ENCODE peak calls at places on chromosomes 5 and 9, in four cellular contexts. C is CD8-positive, alpha-beta memory T cell; W is GM23248; P is SJSA1. F is an unnamed sample. For H3K36me3, the result is how much of the 10 kb centered on the place peaks cover.

GRCh38 chr9:108162664-108163063 is 673.1 kb upstream of the KLF4 start:
- DNase-seq in W (peak), P (peak), C (no peak), F (no peak)

GRCh38 chr5:139164020-139164419 is 34.1 kb downstream of the SIL1 start:
- DNase-seq in C (no peak), W (peak), P (no peak), F (no peak)

GRCh38 chr9:6640268-6641072 is 5.1 kb downstream of the GLDC start:
- DNase-seq in W (no peak), P (no peak), C (no peak), F (peak)

GRCh38 chr5:72280655-72281069 is 39.4 kb downstream of the MRPS27 start:
- DNase-seq in C (no peak), P (peak), W (peak), F (peak)

GRCh38 chr5:150112211-150113046 is 26.1 kb upstream of the CSF1R start:
- DNase-seq in W (peak), C (no peak), P (peak), F (peak)

GRCh38 chr5:69046375-69046957 is 47.3 kb upstream of the SLC30A5 start:
- DNase-seq in C (no peak), P (no peak), W (peak), F (no peak)

GRCh38 chr9:91920846-91921350 is 29.1 kb downstream of the ROR2 start:
- DNase-seq in C (no peak), W (no peak), P (no peak), F (no peak)

GRCh38 chr5:160152287-160152686 is 33.0 kb upstream of the PWWP2A start:
- DNase-seq in P (no peak), C (no peak), W (no peak), F (no peak)

GRCh38 chr5:65190328-65191053 is 291.2 kb downstream of the ADAMTS6 start:
- DNase-seq in W (peak), P (peak), C (no peak), F (no peak)

GRCh38 chr9:125541840-125542243 is 165.2 kb downstream of the MAPKAP1 start:
- DNase-seq in C (no peak), W (no peak), P (no peak), F (no peak)

GRCh38 chr9:124869466-124869985 is 7.6 kb downstream of the ARPC5L start:
- DNase-seq in C (peak), W (peak), P (peak), F (peak)

GRCh38 chr5:101678494-101679193 is 617.4 kb downstream of the SLCO4C1 start:
- DNase-seq in W (peak), P (peak), C (peak), F (peak)

GRCh38 chr9:124960409-124960752 is 19.5 kb upstream of the GOLGA1 start:
- DNase-seq in C (no peak), W (peak), P (no peak), F (no peak)

GRCh38 chr5:97162045-97162444 is 19.6 kb upstream of the LIX1 start:
- DNase-seq in C (peak), W (peak), P (peak), F (peak)

GRCh38 chr5:88882321-88883038 is 504 bp downstream of the MEF2C start:
- DNase-seq in P (no peak), W (peak), C (no peak), F (peak)

GRCh38 chr5:31664566-31664965 is 25.6 kb downstream of the PDZD2 start:
- DNase-seq in W (no peak), C (no peak), P (no peak), F (no peak)

GRCh38 chr9:16100596-16101091 is 547.8 kb downstream of the CCDC171 start:
- DNase-seq in W (no peak), C (no peak), P (no peak), F (peak)

GRCh38 chr9:1972672-1973071 is 42.5 kb upstream of the SMARCA2 start:
- DNase-seq in W (no peak), C (no peak), P (no peak), F (no peak)

GRCh38 chr9:134945509-134946275 is 28.0 kb upstream of the FCN1 start:
- DNase-seq in W (no peak), P (no peak), C (no peak), F (no peak)

GRCh38 chr5:178672635-178673034 is 45.8 kb upstream of the CLK4 start:
- DNase-seq in C (no peak), W (no peak), P (no peak), F (no peak)

GRCh38 chr5:62720036-62720441 is 141.4 kb downstream of the LRRC70 start:
- DNase-seq in C (no peak), P (no peak), W (peak), F (peak)

GRCh38 chr5:103505581-103506305 is 56.8 kb downstream of the NUDT12 start:
- DNase-seq in W (peak), C (no peak), P (no peak), F (no peak)

GRCh38 chr9:34984049-34984448 is 5.5 kb upstream of the DNAJB5 start:
- DNase-seq in C (no peak), P (no peak), W (peak), F (peak)

GRCh38 chr5:116573279-116573616 is 1.4 kb downstream of the SEMA6A start:
- DNase-seq in P (peak), W (peak), C (no peak), F (peak)

GRCh38 chr9:137312852-137313325 is 10.8 kb upstream of the NRARP start:
- DNase-seq in W (no peak), C (no peak), P (no peak), F (no peak)

GRCh38 chr9:93557366-93558137 is 18.8 kb upstream of the PHF2 start:
- DNase-seq in W (no peak), C (no peak), P (no peak), F (no peak)

GRCh38 chr5:130974284-130974683 is 190.8 kb downstream of the HINT1 start:
- DNase-seq in C (no peak), P (no peak), W (no peak), F (no peak)

GRCh38 chr5:170338933-170339779 is 41.6 kb upstream of the LCP2 start:
- DNase-seq in C (peak), W (no peak), P (no peak), F (no peak)

GRCh38 chr5:167348286-167348926 is 943.0 kb upstream of the WWC1 start:
- DNase-seq in C (no peak), W (no peak), P (no peak), F (no peak)

GRCh38 chr5:166699616-166700015 is 1591.8 kb upstream of the WWC1 start:
- DNase-seq in W (no peak), C (no peak), P (no peak), F (no peak)

GRCh38 chr5:83473344-83474169 is 2.0 kb downstream of the VCAN start:
- DNase-seq in C (no peak), W (peak), P (peak), F (peak)

GRCh38 chr5:83475540-83476469 is 4.3 kb downstream of the VCAN start:
- DNase-seq in C (no peak), W (peak), P (peak), F (peak)

GRCh38 chr5:83474986-83475385 is 3.4 kb downstream of the VCAN start:
- DNase-seq in C (no peak), W (no peak), P (peak), F (peak)

GRCh38 chr5:83474170-83474796 is 2.7 kb downstream of the VCAN start:
- DNase-seq in W (peak), P (peak), C (no peak), F (peak)

DNA sequence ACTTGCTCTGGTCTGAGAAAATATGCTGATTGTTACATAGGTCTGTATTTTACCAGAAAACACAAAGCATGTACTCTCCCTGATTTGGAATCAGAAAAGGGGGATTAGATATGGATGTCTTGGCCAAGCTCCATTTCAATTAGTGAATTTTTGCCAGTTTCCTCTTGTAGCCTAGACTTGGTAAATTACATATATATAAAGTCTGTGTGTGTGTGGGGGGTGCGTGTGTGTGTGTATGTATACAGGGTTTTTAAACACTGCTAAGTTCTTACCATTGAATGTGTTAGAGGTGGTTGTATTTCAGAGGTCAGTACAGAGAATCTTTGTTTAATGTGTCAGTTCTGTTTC is 4.9 kb downstream of the VCAN start:
- DNase-seq in W (no peak), P (no peak), C (no peak), F (peak)
- H3K4me3 ChIP-seq in W (peak), P (no peak), C (no peak), F (no peak)

GRCh38 chr5:56116599-56117131 is 116.5 kb downstream of the ANKRD55 start:
- DNase-seq in C (no peak), P (no peak), W (no peak), F (no peak)

GRCh38 chr5:56115589-56115988 is 117.5 kb downstream of the ANKRD55 start:
- DNase-seq in W (no peak), C (no peak), P (no peak), F (no peak)

GRCh38 chr5:56111404-56111781 is 116.6 kb upstream of the IL6ST start:
- DNase-seq in P (no peak), C (no peak), W (no peak), F (no peak)

GRCh38 chr5:56110646-56111403 is 116.1 kb upstream of the IL6ST start:
- DNase-seq in W (peak), C (no peak), P (peak), F (no peak)

DNA sequence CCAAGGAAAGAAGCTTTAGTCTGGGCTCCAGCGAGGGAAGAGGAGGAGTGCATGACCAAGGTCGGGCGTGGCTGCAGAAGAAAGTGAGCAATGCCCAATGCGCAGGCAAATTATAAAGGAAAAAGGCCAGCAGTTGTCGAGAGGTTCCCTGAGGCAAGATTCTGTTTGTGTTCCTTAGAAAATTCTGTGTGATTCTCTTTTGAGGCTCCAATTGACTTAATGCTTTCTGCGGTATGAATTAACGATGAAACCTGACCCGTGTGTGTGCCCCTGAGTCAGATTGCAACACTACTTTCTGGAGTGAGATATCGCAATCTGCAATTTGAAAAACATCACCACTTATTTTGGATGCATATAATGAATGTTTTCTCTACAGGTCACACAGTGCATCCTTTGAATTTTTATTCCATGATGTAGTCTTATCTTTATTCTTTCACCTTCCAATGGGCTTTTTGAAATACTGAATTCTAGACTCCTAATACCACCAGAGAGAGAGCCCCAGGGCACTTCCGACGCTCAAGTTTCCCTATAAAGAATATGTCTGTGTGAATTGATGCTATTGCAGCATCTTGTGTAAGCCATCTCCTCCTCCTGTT is 117.9 kb upstream of the IL6ST start:
- DNase-seq in C (no peak), P (no peak), W (peak), F (peak)
- H3K27ac ChIP-seq in C (no peak), P (no peak), W (no peak), F (no peak)

DNA sequence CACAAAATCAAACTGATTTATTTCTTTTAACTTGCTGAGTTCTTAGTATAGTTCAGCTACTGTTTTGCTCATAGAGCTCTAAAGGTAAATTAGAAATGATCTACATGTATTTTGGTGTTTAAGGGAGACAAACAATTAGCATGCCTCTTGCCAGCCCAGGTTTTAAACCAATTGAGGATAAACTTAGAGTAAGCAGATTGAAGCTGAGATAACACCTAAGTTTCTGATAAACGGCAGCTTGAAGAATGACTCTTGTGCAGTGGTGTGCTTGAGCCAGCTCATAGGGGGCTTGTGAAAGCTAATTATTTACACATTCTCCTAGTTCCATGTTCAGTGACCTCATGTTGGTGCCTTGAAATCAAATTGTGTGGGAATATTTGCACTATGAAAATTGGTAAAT is 193.0 kb downstream of the PRR16 start:
- DNase-seq in C (no peak), P (no peak), W (peak), F (no peak)
- H3K36me3 ChIP-seq in C (under half), P (under half), W (under half), F (under half)

GRCh38 chr9:21096172-21096900 is 18.6 kb upstream of the IFNB1 start:
- DNase-seq in C (peak), P (peak), W (peak), F (no peak)
- H3K4me3 ChIP-seq in C (peak), P (no peak), W (peak), F (peak)

GRCh38 chr5:151678713-151679112 is 8.0 kb downstream of the SPARC start:
- DNase-seq in W (peak), P (no peak), C (no peak), F (no peak)

GRCh38 chr5:151679421-151680155 is 7.1 kb downstream of the SPARC start:
- DNase-seq in P (no peak), W (peak), C (no peak), F (no peak)

GRCh38 chr5:151682240-151682639 is 4.5 kb downstream of the SPARC start:
- DNase-seq in C (no peak), W (peak), P (peak), F (no peak)

GRCh38 chr5:151682751-151683331 is 3.9 kb downstream of the SPARC start:
- DNase-seq in C (no peak), P (no peak), W (peak), F (peak)

DNA sequence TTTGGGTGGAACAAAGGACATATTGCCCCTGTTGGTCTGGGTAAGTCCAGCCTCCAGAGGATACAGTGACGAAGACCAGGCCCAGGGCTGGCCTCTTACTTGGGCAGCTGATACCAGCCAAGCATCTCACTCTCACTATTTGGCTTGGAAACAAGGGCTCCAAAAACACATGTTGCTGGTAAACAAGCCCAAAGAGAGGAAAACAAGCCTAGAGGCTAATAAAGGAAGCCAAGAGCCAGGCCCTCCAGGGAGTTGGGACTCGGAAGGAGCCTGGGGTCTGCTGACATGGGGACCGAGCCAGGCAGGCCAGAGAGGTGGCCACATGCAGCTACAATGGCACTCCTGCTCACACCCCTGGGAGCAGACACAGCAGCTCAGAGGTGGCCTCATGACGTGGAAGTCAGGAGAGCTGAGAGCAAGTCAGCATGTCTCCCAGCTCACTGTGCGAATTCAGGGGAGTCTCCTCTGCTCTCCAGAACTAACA is 5.7 kb downstream of the SPARC start:
- DNase-seq in W (peak), C (no peak), P (no peak), F (no peak)
- H3K27ac ChIP-seq in W (peak), C (no peak), P (no peak), F (no peak)

DNA sequence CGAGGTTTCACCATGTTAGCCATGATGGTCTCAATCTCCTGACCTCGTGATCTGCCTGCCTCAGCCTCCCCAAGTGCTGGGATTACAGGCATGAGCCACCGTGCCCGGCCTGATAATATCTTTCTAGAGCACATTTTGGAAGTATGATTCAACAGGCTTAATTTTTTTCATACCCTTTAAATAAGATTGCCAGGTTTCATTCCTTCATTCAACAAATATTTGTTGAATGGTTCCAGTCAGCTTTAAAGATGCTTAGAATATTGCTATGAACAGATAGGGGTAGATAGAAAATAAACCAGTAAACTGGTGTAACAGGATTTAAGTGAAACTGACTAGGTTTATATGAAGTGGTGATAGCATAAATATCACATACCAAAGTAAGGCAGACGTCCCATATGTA is 41.3 kb downstream of the DMXL1 start:
- DNase-seq in W (no peak), C (no peak), P (no peak), F (no peak)
- H3K36me3 ChIP-seq in W (under half), C (under half), P (under half), F (under half)

DNA sequence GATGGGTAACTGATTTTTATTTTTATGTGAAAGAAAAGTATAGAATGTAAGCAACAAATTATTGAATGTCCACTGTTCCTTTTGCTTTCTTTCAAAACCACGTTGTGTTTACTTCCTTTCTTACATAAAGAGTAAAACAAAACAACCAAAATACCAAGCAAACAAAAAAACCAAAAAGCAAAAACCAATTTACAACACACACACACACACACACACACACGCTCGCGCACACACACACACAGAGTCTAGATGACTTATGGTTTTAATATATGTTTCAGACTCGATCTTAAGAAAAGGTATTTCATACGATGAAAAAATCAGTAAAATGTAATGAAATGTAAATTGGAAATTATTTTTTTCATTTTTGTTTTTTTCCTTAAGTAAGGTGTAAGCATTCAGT is 80.3 kb downstream of the ADGRV1 start:
- DNase-seq in W (no peak), P (no peak), C (no peak), F (peak)
- H3K4me3 ChIP-seq in W (no peak), P (no peak), C (no peak), F (no peak)

DNA sequence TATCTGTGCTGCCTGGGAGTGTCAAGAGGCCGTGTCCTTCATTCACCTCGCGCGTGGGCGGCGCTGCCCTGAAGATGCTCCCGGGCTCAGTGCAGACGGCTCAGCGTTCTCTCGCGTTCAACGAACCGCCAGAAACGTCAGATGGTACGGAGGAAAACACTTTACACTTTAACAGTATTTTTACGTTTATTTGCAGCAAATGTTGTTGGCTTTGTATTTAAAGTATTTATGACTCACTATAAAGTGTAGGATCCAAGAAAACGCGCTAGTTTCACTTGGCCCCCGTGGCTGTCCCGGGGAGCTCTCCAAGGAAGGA is 544 bp upstream of the ERCC6L2 start:
- DNase-seq in P (no peak), C (peak), W (peak), F (peak)
- H3K27ac ChIP-seq in P (no peak), C (no peak), W (no peak), F (no peak)

GRCh38 chr9:133044125-133044524 is 13.3 kb downstream of the GTF3C5 start:
- DNase-seq in P (no peak), C (no peak), W (no peak), F (no peak)
- H3K36me3 ChIP-seq in P (half or more), C (under half), W (under half), F (half or more)

GRCh38 chr5:133473291-133473690 is 139.1 kb downstream of the FSTL4 start:
- DNase-seq in P (no peak), W (no peak), C (no peak), F (no peak)
- H3K4me3 ChIP-seq in P (no peak), W (no peak), C (no peak), F (no peak)